ENCODE peak calls at places on chromosome 21, in five cellular contexts. V is endothelial cell; T is effector CD8-positive, alpha-beta T cell; Y is NCI-H1105; D is activated CD4-positive, alpha-beta T cell treated with anti-CD3 and anti-CD28 coated beads for 24 hours. K is an unnamed sample.

GRCh38 chr21:35663856-35664606 is 396.3 kb downstream of the SETD4 start:
- DNase-seq in V (no peak), T (no peak), Y (no peak), D (no peak), K (no peak)

GRCh38 chr21:31975491-31975890 is 102.7 kb downstream of the HUNK start:
- DNase-seq in V (no peak), T (no peak), Y (no peak), D (no peak), K (no peak)

GRCh38 chr21:38037416-38037815 is 121.2 kb upstream of the KCNJ6 start:
- DNase-seq in V (no peak), T (no peak), Y (no peak), D (no peak), K (no peak)

GRCh38 chr21:31337086-31337485 is 7.0 kb downstream of the TIAM1 start:
- DNase-seq in V (no peak), T (no peak), Y (no peak), D (no peak), K (no peak)

GRCh38 chr21:45480701-45481500 is 61.3 kb downstream of the SLC19A1 start:
- DNase-seq in V (no peak), T (no peak), Y (no peak), D (no peak), K (no peak)

GRCh38 chr21:28193189-28193588 is 799.5 kb downstream of the LTN1 start:
- DNase-seq in V (no peak), T (no peak), Y (no peak), D (no peak), K (no peak)

GRCh38 chr21:41560701-41561158 is 52.8 kb upstream of the TMPRSS2 start:
- DNase-seq in V (no peak), T (no peak), Y (no peak), D (no peak), K (no peak)

GRCh38 chr21:31908106-31909031 is 35.5 kb downstream of the HUNK start:
- DNase-seq in V (no peak), T (no peak), Y (no peak), D (no peak), K (no peak)

GRCh38 chr21:43191971-43192370 is 23.2 kb downstream of the CRYAA start:
- DNase-seq in V (no peak), T (no peak), Y (no peak), D (no peak), K (no peak)

GRCh38 chr21:45528028-45528705 is 14.1 kb downstream of the SLC19A1 start:
- DNase-seq in V (no peak), T (no peak), Y (no peak), D (no peak), K (no peak)

GRCh38 chr21:25094695-25095094 is 512.6 kb downstream of the MRPL39 start:
- DNase-seq in V (no peak), T (no peak), Y (no peak), D (no peak), K (no peak)

GRCh38 chr21:46317710-46318463 is 5.8 kb downstream of the C21orf58 start:
- DNase-seq in V (no peak), T (no peak), Y (no peak), D (no peak), K (no peak)

GRCh38 chr21:19246018-19246417 is 842.4 kb upstream of the TMPRSS15 start:
- DNase-seq in V (no peak), T (no peak), Y (no peak), D (no peak), K (no peak)

GRCh38 chr21:33947451-33948095 is 32.0 kb upstream of the ATP5PO start:
- DNase-seq in V (peak; percentile 47), T (peak; percentile 69), Y (no peak), D (peak; percentile 69), K (peak; percentile 92)

GRCh38 chr21:45001134-45002095 is 61.6 kb downstream of the SLX9 start:
- DNase-seq in V (no peak), T (no peak), Y (no peak), D (no peak), K (no peak)

GRCh38 chr21:43921602-43921978 is 56.6 kb downstream of the AGPAT3 start:
- DNase-seq in V (no peak), T (peak; percentile 19), Y (no peak), D (peak; percentile 10), K (no peak)

GRCh38 chr21:35511298-35512162 is 462.4 kb upstream of the RUNX1 start:
- DNase-seq in V (no peak), T (no peak), Y (no peak), D (peak; percentile 10), K (no peak)

GRCh38 chr21:35232545-35233176 is 183.6 kb upstream of the RUNX1 start:
- DNase-seq in V (no peak), T (no peak), Y (no peak), D (no peak), K (peak; percentile 70)

GRCh38 chr21:33123396-33124120 is 53.6 kb downstream of the OLIG1 start:
- DNase-seq in V (no peak), T (no peak), Y (no peak), D (no peak), K (peak; percentile 11)

GRCh38 chr21:44549525-44550211 is 1.6 kb downstream of the KRTAP10-2 start:
- DNase-seq in V (no peak), T (no peak), Y (no peak), D (no peak), K (no peak)

GRCh38 chr21:34546556-34546955 is 34.5 kb upstream of the KCNE1 start:
- DNase-seq in V (no peak), T (no peak), Y (no peak), D (no peak), K (no peak)

GRCh38 chr21:36891692-36892091 is 74.8 kb downstream of the HLCS start:
- DNase-seq in V (no peak), T (no peak), Y (no peak), D (no peak), K (no peak)

GRCh38 chr21:41932191-41932575 is 21.6 kb downstream of the C2CD2 start:
- DNase-seq in V (no peak), T (no peak), Y (no peak), D (no peak), K (no peak)

GRCh38 chr21:46099476-46099875 is 1.6 kb downstream of the COL6A2 start:
- DNase-seq in V (peak; percentile 19), T (no peak), Y (no peak), D (no peak), K (no peak)